ENCODE peak calls at places on chromosomes 12 and 14, in five cellular contexts. One of them, this sample, is unnamed.

GRCh38 chr12:131883521-131883900 is 10.9 kb upstream of the ULK1 start:
- ATAC-seq in GM12878: no peak
- ATAC-seq in left colon: no peak
- ATAC-seq in HCT116: peak
- ATAC-seq in psoas muscle: no peak
- ATAC-seq in this sample: peak

GRCh38 chr12:66647034-66647691 is 31.7 kb downstream of the GRIP1 start:
- ATAC-seq in GM12878: no peak
- ATAC-seq in left colon: no peak
- ATAC-seq in HCT116: peak
- ATAC-seq in psoas muscle: no peak
- ATAC-seq in this sample: no peak

GRCh38 chr12:117207675-117208074 is 17.4 kb upstream of the FBXO21 start:
- ATAC-seq in GM12878: no peak
- ATAC-seq in left colon: no peak
- ATAC-seq in HCT116: no peak
- ATAC-seq in psoas muscle: no peak
- ATAC-seq in this sample: no peak

GRCh38 chr12:54879579-54879978 is 25.3 kb downstream of the MUCL1 start:
- ATAC-seq in GM12878: no peak
- ATAC-seq in left colon: no peak
- ATAC-seq in HCT116: no peak
- ATAC-seq in psoas muscle: no peak
- ATAC-seq in this sample: no peak

GRCh38 chr14:72948481-72949138 is 22.3 kb downstream of the DCAF4 start:
- ATAC-seq in GM12878: peak
- ATAC-seq in left colon: peak
- ATAC-seq in HCT116: peak
- ATAC-seq in psoas muscle: peak
- ATAC-seq in this sample: no peak

GRCh38 chr14:68781161-68782021 is 11.5 kb downstream of the ZFP36L1 start:
- ATAC-seq in GM12878: no peak
- ATAC-seq in left colon: peak
- ATAC-seq in HCT116: no peak
- ATAC-seq in psoas muscle: no peak
- ATAC-seq in this sample: no peak

GRCh38 chr12:115387392-115387791 is 703.4 kb upstream of the TBX3 start:
- ATAC-seq in GM12878: no peak
- ATAC-seq in left colon: no peak
- ATAC-seq in HCT116: no peak
- ATAC-seq in psoas muscle: no peak
- ATAC-seq in this sample: no peak

GRCh38 chr14:89458713-89459112 is 41.7 kb upstream of the FOXN3 start:
- ATAC-seq in GM12878: no peak
- ATAC-seq in left colon: no peak
- ATAC-seq in HCT116: no peak
- ATAC-seq in psoas muscle: no peak
- ATAC-seq in this sample: no peak

GRCh38 chr12:107064687-107065086 is 28.7 kb downstream of the CRY1 start:
- ATAC-seq in GM12878: no peak
- ATAC-seq in left colon: no peak
- ATAC-seq in HCT116: no peak
- ATAC-seq in psoas muscle: no peak
- ATAC-seq in this sample: no peak

GRCh38 chr12:31481415-31481814 is 109.5 kb downstream of the DENND5B start:
- ATAC-seq in GM12878: no peak
- ATAC-seq in left colon: no peak
- ATAC-seq in HCT116: no peak
- ATAC-seq in psoas muscle: no peak
- ATAC-seq in this sample: no peak

GRCh38 chr12:91975891-91976290 is 169.8 kb downstream of the BTG1 start:
- ATAC-seq in GM12878: no peak
- ATAC-seq in left colon: no peak
- ATAC-seq in HCT116: no peak
- ATAC-seq in psoas muscle: no peak
- ATAC-seq in this sample: no peak

GRCh38 chr14:28756896-28757570 is 9.6 kb upstream of the FOXG1 start:
- ATAC-seq in GM12878: peak
- ATAC-seq in left colon: no peak
- ATAC-seq in HCT116: no peak
- ATAC-seq in psoas muscle: no peak
- ATAC-seq in this sample: no peak

GRCh38 chr14:76826122-76826521 is at the start of gene LRRC74A:
- ATAC-seq in GM12878: no peak
- ATAC-seq in left colon: peak
- ATAC-seq in HCT116: no peak
- ATAC-seq in psoas muscle: no peak
- ATAC-seq in this sample: no peak

GRCh38 chr12:51377099-51377984 is 13.9 kb downstream of the GALNT6 start:
- ATAC-seq in GM12878: no peak
- ATAC-seq in left colon: no peak
- ATAC-seq in HCT116: no peak
- ATAC-seq in psoas muscle: no peak
- ATAC-seq in this sample: no peak